ENCODE peak calls at places on chromosomes 2 and 18, in eight cellular contexts. C is fibroblast of mammary gland; Z is activated CD8-positive, alpha-beta memory T cell treated with anti-CD3 and anti-CD28 coated beads, Interleukin-2, amount 10 ng/mL, durations not matched to agents 7 days and 5 days; W is endothelial cell; O is HCEC 1CT; Q is NCI-H146; J is GM23248; Y is stimulated activated naive CD8-positive, alpha-beta T cell treated with anti-CD3 and anti-CD28 coated beads, Interleukin-15, Interleukin-2, amounts not matched to agents 100 U/mL and 50 U/mL, for 24 hours. F is an unnamed sample.
A peak's percentile ranks its signal among the peaks of the same experiment; 100 is the strongest.

GRCh38 chr2:158835431-158835830 is 40.3 kb downstream of the DAPL1 start:
- DNase-seq in C (peak; percentile 55), Z (no peak), W (no peak), O (no peak), Q (no peak), J (peak; percentile 11), Y (no peak), F (no peak)

GRCh38 chr2:225019100-225019499 is 23.2 kb downstream of the DOCK10 start:
- DNase-seq in C (no peak), Z (no peak), W (no peak), O (no peak), Q (no peak), J (no peak), Y (no peak), F (no peak)

GRCh38 chr18:24022141-24022540 is 7.6 kb downstream of the TTC39C start:
- DNase-seq in C (peak; percentile 63), Z (no peak), W (no peak), O (peak; percentile 13), Q (no peak), J (peak; percentile 35), Y (no peak), F (peak; percentile 79)

GRCh38 chr2:172038121-172038520 is 38.4 kb downstream of the METAP1D start:
- DNase-seq in C (no peak), Z (no peak), W (no peak), O (no peak), Q (no peak), J (peak; percentile 4), Y (no peak), F (no peak)

GRCh38 chr18:76751538-76751890 is 70.8 kb upstream of the ZNF236 start:
- DNase-seq in C (no peak), Z (no peak), W (no peak), O (no peak), Q (no peak), J (no peak), Y (no peak), F (no peak)

GRCh38 chr2:45763256-45763655 is 111.8 kb downstream of the PRKCE start:
- DNase-seq in C (peak; percentile 78), Z (no peak), W (no peak), O (peak; percentile 50), Q (no peak), J (no peak), Y (no peak), F (no peak)

GRCh38 chr2:47274054-47274779 is 119.1 kb upstream of the STPG4 start:
- DNase-seq in C (peak; percentile 84), Z (no peak), W (no peak), O (peak; percentile 78), Q (no peak), J (peak; percentile 68), Y (no peak), F (peak; percentile 72)

GRCh38 chr2:174750923-174751441 is 13.3 kb downstream of the CHRNA1 start:
- DNase-seq in C (no peak), Z (peak; percentile 62), W (no peak), O (no peak), Q (no peak), J (no peak), Y (peak; percentile 55), F (no peak)

GRCh38 chr18:56043691-56044090 is 455.7 kb upstream of the TCF4 start:
- DNase-seq in C (no peak), Z (no peak), W (no peak), O (no peak), Q (no peak), J (no peak), Y (no peak), F (peak; percentile 5)

GRCh38 chr2:10575566-10576300 is 114.0 kb downstream of the NOL10 start:
- DNase-seq in C (peak; percentile 95), Z (no peak), W (no peak), O (peak; percentile 95), Q (no peak), J (peak; percentile 87), Y (no peak), F (peak; percentile 60)

GRCh38 chr2:120770176-120770575 is 34.5 kb downstream of the GLI2 start:
- DNase-seq in C (no peak), Z (no peak), W (no peak), O (no peak), Q (no peak), J (no peak), Y (no peak), F (no peak)

GRCh38 chr2:176106636-176107539 is at the start of gene HOXD11:
- DNase-seq in C (peak; percentile 72), Z (no peak), W (no peak), O (no peak), Q (peak; percentile 90), J (peak; percentile 96), Y (no peak), F (no peak)

GRCh38 chr2:62475172-62476011 is 30.6 kb downstream of the TMEM17 start:
- DNase-seq in C (no peak), Z (no peak), W (peak; percentile 26), O (no peak), Q (no peak), J (peak; percentile 54), Y (no peak), F (peak; percentile 28)

GRCh38 chr2:178106053-178106452 is 6.2 kb upstream of the RBM45 start:
- DNase-seq in C (no peak), Z (no peak), W (no peak), O (no peak), Q (no peak), J (no peak), Y (no peak), F (no peak)

GRCh38 chr2:108594132-108594981 is 60.1 kb downstream of the LIMS1 start:
- DNase-seq in C (peak; percentile 92), Z (peak; percentile 51), W (no peak), O (peak; percentile 90), Q (no peak), J (peak; percentile 92), Y (no peak), F (peak; percentile 95)

GRCh38 chr2:164369416-164369815 is 251.9 kb downstream of the GRB14 start:
- DNase-seq in C (no peak), Z (no peak), W (no peak), O (peak; percentile 27), Q (no peak), J (no peak), Y (no peak), F (peak; percentile 38)

GRCh38 chr2:31028415-31028814 is 109.8 kb downstream of the GALNT14 start:
- DNase-seq in C (no peak), Z (no peak), W (no peak), O (no peak), Q (peak; percentile 40), J (no peak), Y (no peak), F (no peak)

GRCh38 chr18:76679877-76680276 is 142.5 kb upstream of the ZNF236 start:
- DNase-seq in C (no peak), Z (no peak), W (peak; percentile 48), O (no peak), Q (peak; percentile 93), J (no peak), Y (no peak), F (peak; percentile 13)

GRCh38 chr2:111111101-111111755 is 9.5 kb upstream of the BCL2L11 start:
- DNase-seq in C (no peak), Z (no peak), W (no peak), O (no peak), Q (no peak), J (no peak), Y (no peak), F (no peak)

GRCh38 chr2:122194546-122194945 is 439.1 kb downstream of the TSN start:
- DNase-seq in C (no peak), Z (no peak), W (no peak), O (no peak), Q (peak; percentile 70), J (no peak), Y (no peak), F (no peak)

GRCh38 chr2:9918275-9918674 is 33.2 kb upstream of the GRHL1 start:
- DNase-seq in C (peak; percentile 57), Z (no peak), W (no peak), O (peak; percentile 12), Q (no peak), J (peak; percentile 52), Y (no peak), F (no peak)

GRCh38 chr2:164771897-164772296 is 69.7 kb downstream of the COBLL1 start:
- DNase-seq in C (no peak), Z (no peak), W (no peak), O (no peak), Q (peak; percentile 37), J (no peak), Y (no peak), F (no peak)

GRCh38 chr2:44707945-44708645 is 233.4 kb upstream of the SIX3 start:
- DNase-seq in C (no peak), Z (no peak), W (no peak), O (no peak), Q (peak; percentile 92), J (no peak), Y (no peak), F (no peak)

GRCh38 chr2:202377308-202377736 is 1.2 kb downstream of the BMPR2 start:
- DNase-seq in C (peak; percentile 32), Z (peak; percentile 41), W (peak; percentile 41), O (peak; percentile 48), Q (peak; percentile 51), J (peak; percentile 72), Y (peak; percentile 41), F (no peak)

GRCh38 chr18:396571-396970 is 103.9 kb downstream of the COLEC12 start:
- DNase-seq in C (no peak), Z (no peak), W (no peak), O (no peak), Q (no peak), J (no peak), Y (no peak), F (no peak)

GRCh38 chr2:65411056-65411795 is 21.2 kb downstream of the SPRED2 start:
- DNase-seq in C (no peak), Z (no peak), W (no peak), O (no peak), Q (no peak), J (no peak), Y (no peak), F (no peak)

GRCh38 chr2:109647636-109648035 is 33.5 kb downstream of the SOWAHC start:
- DNase-seq in C (no peak), Z (no peak), W (no peak), O (no peak), Q (no peak), J (peak; percentile 96), Y (no peak), F (peak; percentile 22)

GRCh38 chr2:216590780-216591179 is 42.4 kb upstream of the IGFBP2 start:
- DNase-seq in C (peak; percentile 56), Z (no peak), W (no peak), O (peak; percentile 39), Q (no peak), J (peak; percentile 66), Y (no peak), F (peak; percentile 9)

GRCh38 chr2:239300242-239300641 is 100.6 kb downstream of the HDAC4 start:
- DNase-seq in C (no peak), Z (no peak), W (no peak), O (no peak), Q (no peak), J (no peak), Y (no peak), F (no peak)

GRCh38 chr2:99066602-99067001 is 74.9 kb upstream of the C2orf15 start:
- DNase-seq in C (peak; percentile 43), Z (peak; percentile 55), W (peak; percentile 20), O (peak; percentile 59), Q (peak; percentile 54), J (peak; percentile 63), Y (peak; percentile 16), F (peak; percentile 56)

GRCh38 chr2:239577913-239578312 is 177.1 kb upstream of the HDAC4 start:
- DNase-seq in C (no peak), Z (no peak), W (no peak), O (no peak), Q (no peak), J (no peak), Y (no peak), F (no peak)

GRCh38 chr18:77098033-77098432 is 34.5 kb downstream of the MBP start:
- DNase-seq in C (peak; percentile 68), Z (no peak), W (no peak), O (peak; percentile 63), Q (no peak), J (peak; percentile 35), Y (no peak), F (peak; percentile 48)

GRCh38 chr2:47127862-47128543 is 27.1 kb downstream of the STPG4 start:
- DNase-seq in C (no peak), Z (no peak), W (no peak), O (no peak), Q (no peak), J (no peak), Y (no peak), F (no peak)

GRCh38 chr2:128775064-128775347 is 456.3 kb upstream of the HS6ST1 start:
- DNase-seq in C (no peak), Z (no peak), W (no peak), O (no peak), Q (no peak), J (no peak), Y (no peak), F (no peak)